ENCODE peak calls at places on chromosome 20, in six cellular contexts. D is stimulated activated CD4-positive, alpha-beta T cell treated with anti-CD3 and anti-CD28 coated beads, Interleukin-15, amount 100 ng/mL, for 1 hour; O is pons; N is activated naive CD8-positive, alpha-beta T cell treated with anti-CD3 and anti-CD28 coated beads, Interleukin-2, amount 50 U/mL, for 24 hours; L is NCI-H510A treated with DMSO at 0.1 percent for 48 hours; U is EL. Y is an unnamed sample.

GRCh38 chr20:50475879-50476292 is 34.3 kb upstream of the PTPN1 start:
- DNase-seq in U (peak), N (no peak), O (no peak), D (no peak), L (no peak), Y (no peak)

GRCh38 chr20:1855690-1856089 is 39.5 kb upstream of the SIRPA start:
- DNase-seq in O (no peak), N (no peak), D (no peak), L (no peak), U (no peak), Y (no peak)

GRCh38 chr20:59222982-59223610 is 59.5 kb downstream of the ZNF831 start:
- DNase-seq in N (no peak), D (no peak), L (no peak), U (no peak), O (no peak), Y (no peak)

GRCh38 chr20:18728867-18729224 is 84.7 kb upstream of the SCP2D1 start:
- DNase-seq in L (no peak), O (no peak), D (no peak), N (no peak), U (no peak), Y (no peak)

GRCh38 chr20:32742322-32743236 is 688 bp downstream of the COMMD7 start:
- DNase-seq in O (no peak), N (peak), D (no peak), L (no peak), U (no peak), Y (no peak)

GRCh38 chr20:2149507-2149906 is 47.9 kb downstream of the STK35 start:
- DNase-seq in L (no peak), U (peak), D (no peak), O (no peak), N (no peak), Y (no peak)

GRCh38 chr20:59004763-59005522 is 2.1 kb downstream of the CTSZ start:
- DNase-seq in L (no peak), O (peak), U (no peak), D (no peak), N (peak), Y (peak)

GRCh38 chr20:62332421-62332820 is 29.6 kb downstream of the ADRM1 start:
- DNase-seq in U (no peak), N (no peak), D (no peak), O (no peak), L (no peak), Y (no peak)

GRCh38 chr20:10861619-10862018 is 187.8 kb upstream of the JAG1 start:
- DNase-seq in O (no peak), U (peak), L (no peak), N (no peak), D (no peak), Y (no peak)

GRCh38 chr20:40803381-40803780 is 114.3 kb upstream of the MAFB start:
- DNase-seq in O (no peak), D (no peak), N (no peak), L (no peak), U (no peak), Y (no peak)

GRCh38 chr20:40471261-40471629 is 217.8 kb downstream of the MAFB start:
- DNase-seq in L (no peak), O (peak), D (no peak), U (no peak), N (no peak), Y (no peak)

GRCh38 chr20:4961746-4962145 is 39.6 kb downstream of the SLC23A2 start:
- DNase-seq in U (peak), D (no peak), N (no peak), L (no peak), O (no peak), Y (no peak)

GRCh38 chr20:59560588-59561227 is 43.6 kb upstream of the PHACTR3 start:
- DNase-seq in U (peak), L (no peak), N (no peak), D (no peak), O (no peak), Y (no peak)

GRCh38 chr20:44479643-44480042 is 4.0 kb downstream of the TTPAL start:
- DNase-seq in N (no peak), L (no peak), D (no peak), U (no peak), O (no peak), Y (no peak)

GRCh38 chr20:3222635-3223600 is 13.6 kb downstream of the ITPA start:
- DNase-seq in N (peak), D (no peak), L (peak), O (peak), U (no peak), Y (peak)

GRCh38 chr20:47713163-47713562 is 72.1 kb downstream of the SULF2 start:
- DNase-seq in D (no peak), N (no peak), O (no peak), L (no peak), U (no peak), Y (no peak)

GRCh38 chr20:37992802-37993538 is 40.3 kb downstream of the TTI1 start:
- DNase-seq in D (no peak), N (peak), O (no peak), L (peak), U (peak), Y (peak)

GRCh38 chr20:46715292-46715756 is 5.9 kb downstream of the SLC2A10 start:
- DNase-seq in L (no peak), O (no peak), D (no peak), N (no peak), U (peak), Y (peak)

GRCh38 chr20:5000263-5001173 is 792 bp downstream of the SLC23A2 start:
- DNase-seq in O (peak), L (peak), U (peak), N (peak), D (no peak), Y (no peak)

GRCh38 chr20:23820493-23820892 is 6.0 kb downstream of the CST2 start:
- DNase-seq in O (no peak), D (no peak), U (peak), L (no peak), N (no peak), Y (no peak)

GRCh38 chr20:20211274-20211987 is 156.5 kb upstream of the INSM1 start:
- DNase-seq in O (no peak), U (peak), L (peak), D (no peak), N (no peak), Y (no peak)

GRCh38 chr20:48921168-48921882 is at the start of gene ARFGEF2:
- DNase-seq in L (peak), D (peak), O (peak), N (peak), U (peak), Y (peak)

GRCh38 chr20:44810391-44811149 is at the start of gene RIMS4:
- DNase-seq in O (no peak), U (no peak), N (peak), D (no peak), L (no peak), Y (no peak)

GRCh38 chr20:58824843-58825242 is 25.9 kb downstream of the GNAS-AS1 start:
- DNase-seq in N (no peak), D (no peak), L (no peak), U (no peak), O (peak), Y (no peak)

GRCh38 chr20:47849596-47849995 is 64.3 kb upstream of the SULF2 start:
- DNase-seq in D (no peak), O (no peak), N (no peak), U (no peak), L (no peak), Y (no peak)

GRCh38 chr20:23131766-23132165 is 45.6 kb upstream of the CD93 start:
- DNase-seq in N (no peak), U (no peak), O (no peak), L (no peak), D (no peak), Y (no peak)

Y was measured in breast epithelium.